ENCODE peak calls at places on chromosomes 2 and 18, in six cellular contexts. Z is K562; E is CD8-positive, alpha-beta T cell; S is body of pancreas; L is cardiac muscle cell; G is LNCaP clone FGC. A is an unnamed sample.

GRCh38 chr2:41720702-41721344 is 327.0 kb upstream of the PKDCC start:
- DNase-seq in G (no peak), E (no peak), S (no peak), L (peak; percentile 46), Z (peak; percentile 8), A (no peak)

GRCh38 chr2:204072443-204073324 is 136.1 kb downstream of the ICOS start:
- DNase-seq in E (peak; percentile 57), L (peak; percentile 18), Z (peak; percentile 30), S (peak; percentile 13), G (no peak), A (peak; percentile 67)

GRCh38 chr2:12728221-12728777 is 11.6 kb downstream of the TRIB2 start:
- DNase-seq in L (no peak), E (peak; percentile 64), Z (no peak), G (no peak), S (no peak), A (no peak)

GRCh38 chr2:206392118-206392517 is 51.2 kb upstream of the ADAM23 start:
- DNase-seq in Z (peak; percentile 24), E (no peak), L (peak; percentile 60), S (peak; percentile 14), G (peak; percentile 25), A (peak; percentile 9)

GRCh38 chr2:54523336-54523959 is 67.3 kb downstream of the SPTBN1 start:
- DNase-seq in Z (no peak), E (no peak), G (no peak), L (no peak), S (no peak), A (no peak)

GRCh38 chr2:19503406-19503805 is 145.0 kb upstream of the OSR1 start:
- DNase-seq in S (no peak), L (no peak), E (no peak), Z (no peak), G (no peak), A (no peak)

GRCh38 chr18:65725421-65726050 is 25.3 kb upstream of the CDH7 start:
- DNase-seq in G (peak; percentile 35), E (no peak), S (peak; percentile 28), L (peak; percentile 0), Z (peak; percentile 6), A (peak; percentile 53)

GRCh38 chr2:29262681-29263260 is 147.6 kb downstream of the CLIP4 start:
- DNase-seq in L (no peak), S (no peak), Z (no peak), G (no peak), E (no peak), A (no peak)

GRCh38 chr2:36528274-36528673 is 69.7 kb downstream of the FEZ2 start:
- DNase-seq in L (no peak), S (no peak), E (no peak), Z (no peak), G (no peak), A (no peak)

GRCh38 chr2:240277073-240277806 is 136.8 kb upstream of the OTOS start:
- DNase-seq in Z (no peak), S (peak; percentile 55), L (peak; percentile 79), E (no peak), G (no peak), A (no peak)

GRCh38 chr18:33656889-33657288 is 78.9 kb downstream of the ASXL3 start:
- DNase-seq in G (no peak), E (no peak), S (no peak), Z (no peak), L (no peak), A (no peak)

GRCh38 chr2:62467475-62468321 is 38.3 kb downstream of the TMEM17 start:
- DNase-seq in G (no peak), Z (no peak), L (peak; percentile 75), S (no peak), E (no peak), A (no peak)

GRCh38 chr2:172429351-172429968 is 2.1 kb downstream of the ITGA6 start:
- DNase-seq in L (peak; percentile 30), E (no peak), Z (no peak), G (no peak), S (no peak), A (no peak)

GRCh38 chr2:215660687-215661086 is 224.8 kb upstream of the FN1 start:
- DNase-seq in G (no peak), S (no peak), Z (no peak), E (no peak), L (no peak), A (no peak)

GRCh38 chr2:46015671-46016070 is 281.5 kb upstream of the EPAS1 start:
- DNase-seq in S (no peak), Z (no peak), E (no peak), G (no peak), L (no peak), A (no peak)

GRCh38 chr18:44325903-44326650 is 354.6 kb upstream of the SETBP1 start:
- DNase-seq in S (peak; percentile 70), G (peak; percentile 69), Z (peak; percentile 1), L (peak; percentile 84), E (no peak), A (peak; percentile 69)

GRCh38 chr2:38214209-38214717 is 138.3 kb upstream of the CYP1B1 start:
- DNase-seq in L (no peak), E (no peak), G (no peak), Z (no peak), S (no peak), A (no peak)

GRCh38 chr2:45669109-45669508 is 17.6 kb downstream of the PRKCE start:
- DNase-seq in E (no peak), Z (peak; percentile 44), G (no peak), S (no peak), L (peak; percentile 91), A (no peak)

GRCh38 chr2:215537621-215538020 is 101.8 kb upstream of the FN1 start:
- DNase-seq in L (peak; percentile 87), Z (no peak), S (no peak), G (no peak), E (no peak), A (no peak)

GRCh38 chr2:188475945-188476344 is 184.3 kb downstream of the GULP1 start:
- DNase-seq in L (peak; percentile 27), E (no peak), Z (no peak), S (no peak), G (no peak), A (no peak)

GRCh38 chr2:48328972-48329723 is 200.8 kb upstream of the STON1 start:
- DNase-seq in Z (no peak), S (no peak), E (no peak), L (no peak), G (no peak), A (no peak)

GRCh38 chr2:64840419-64840818 is 148.8 kb upstream of the SLC1A4 start:
- DNase-seq in S (no peak), L (no peak), Z (no peak), G (no peak), E (no peak), A (no peak)

GRCh38 chr18:60870261-60870966 is 462.8 kb upstream of the CDH20 start:
- DNase-seq in L (no peak), Z (no peak), E (no peak), S (no peak), G (no peak), A (no peak)

GRCh38 chr2:240166761-240167587 is 26.5 kb upstream of the OTOS start:
- DNase-seq in G (no peak), S (no peak), Z (no peak), E (no peak), L (no peak), A (no peak)

DNA sequence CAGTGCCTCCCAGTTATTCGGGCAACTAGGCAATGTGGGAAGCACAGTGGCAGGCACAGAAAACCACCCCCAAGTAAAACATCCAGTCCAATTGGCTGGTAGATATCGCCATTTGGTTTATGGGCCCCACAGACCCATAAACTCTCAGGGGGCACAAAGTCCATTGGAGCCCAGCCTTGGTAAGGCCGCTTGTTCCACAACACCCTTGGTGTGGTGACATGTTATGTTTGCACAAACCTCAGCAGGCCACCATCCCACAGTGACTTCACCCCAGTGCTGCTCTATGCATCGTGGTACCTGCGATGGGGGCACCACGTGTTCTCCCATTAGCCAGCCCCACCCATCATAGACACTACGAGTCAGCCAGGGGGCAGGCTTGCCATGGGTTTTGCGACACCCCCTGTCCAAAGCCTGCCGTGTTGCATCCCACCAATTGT is 18.5 kb downstream of the PHOSPHO2 start:
- DNase-seq in L (no peak), S (no peak), Z (no peak), G (no peak), E (no peak), A (no peak)
- TF ChIP-seq CTCF in L (no peak), S (no peak), Z (no peak), G (no peak), E (no peak), A (no peak)

GRCh38 chr2:177812713-177813396 is 259.7 kb downstream of the PDE11A start:
- DNase-seq in E (no peak), S (no peak), G (no peak), L (no peak), Z (peak; percentile 5), A (no peak)
- TF ChIP-seq CTCF in E (no peak), S (no peak), G (no peak), L (no peak), Z (peak; percentile 46), A (peak; percentile 47)

GRCh38 chr18:22408059-22408458 is 9.7 kb downstream of the CTAGE1 start:
- DNase-seq in Z (peak; percentile 7), L (no peak), S (no peak), G (no peak), E (no peak), A (no peak)
- TF ChIP-seq CTCF in Z (no peak), L (peak; percentile 17), S (no peak), G (no peak), E (no peak), A (peak; percentile 5)

GRCh38 chr2:120177011-120177621 is 46.1 kb downstream of the TMEM185B start:
- DNase-seq in E (peak; percentile 79), S (no peak), G (no peak), Z (peak; percentile 51), L (no peak), A (no peak)
- TF ChIP-seq CTCF in E (peak; percentile 60), S (no peak), G (no peak), Z (peak; percentile 66), L (peak; percentile 13), A (no peak)

GRCh38 chr2:159807183-159808037 is 9.4 kb upstream of the CD302 start:
- DNase-seq in S (peak; percentile 30), L (peak; percentile 69), Z (peak; percentile 75), E (no peak), G (peak; percentile 28), A (peak; percentile 51)
- TF ChIP-seq CTCF in S (peak; percentile 81), L (peak; percentile 78), Z (peak; percentile 93), E (peak; percentile 27), G (peak; percentile 82), A (peak; percentile 73)

A was measured in endothelial cell.